ENCODE peak calls at places on chromosomes 7 and 10, in ten cellular contexts. C is HepG2, Y is IMR-90, G is fibroblast of lung, A is hepatocyte, R is SK-N-SH, D is GM12878, T is GM23338, P is astrocyte, F is neural progenitor cell. K is an unnamed sample.

GRCh38 chr7:28686418-28686800 is 271.7 kb downstream of the TRIL start:
- DNase-seq in Y (peak), P (peak), F (peak), R (peak), D (no peak), T (peak), C (no peak), G (peak), A (peak), K (peak)

GRCh38 chr7:105877736-105878135 is 1.3 kb upstream of the ATXN7L1 start:
- DNase-seq in T (no peak), R (no peak), C (no peak), P (no peak), G (peak), A (no peak), Y (no peak), D (no peak), F (no peak), K (no peak)

GRCh38 chr10:11757452-11757819 is 15.3 kb downstream of the ECHDC3 start:
- DNase-seq in D (no peak), T (no peak), P (peak), F (no peak), C (peak), Y (peak), G (peak), R (peak), A (peak), K (peak)

GRCh38 chr7:74252893-74253292 is 1.3 kb downstream of the RFC2 start:
- DNase-seq in P (no peak), D (no peak), R (no peak), A (no peak), T (no peak), C (no peak), Y (no peak), G (no peak), F (no peak), K (no peak)

GRCh38 chr10:12350167-12350872 is 973 bp downstream of the CAMK1D start:
- DNase-seq in T (peak), D (no peak), C (peak), F (peak), P (peak), A (peak), Y (peak), G (peak), R (peak), K (peak)

GRCh38 chr10:86523348-86523747 is 1.8 kb upstream of the WAPL start:
- DNase-seq in G (no peak), F (peak), P (no peak), T (peak), C (peak), R (peak), D (no peak), Y (peak), A (no peak), K (peak)

GRCh38 chr10:73647211-73647874 is 6.1 kb upstream of the MYOZ1 start:
- DNase-seq in D (no peak), F (peak), Y (no peak), P (no peak), A (peak), G (peak), C (no peak), R (peak), T (peak), K (no peak)

GRCh38 chr7:2720024-2720423 is 32.0 kb downstream of the AMZ1 start:
- DNase-seq in G (no peak), P (no peak), Y (no peak), C (no peak), R (no peak), A (no peak), T (no peak), D (no peak), F (no peak), K (no peak)

GRCh38 chr10:34908472-34908871 is 93.4 kb upstream of the PARD3 start:
- DNase-seq in T (no peak), F (no peak), A (peak), P (peak), Y (peak), G (peak), C (no peak), R (peak), D (no peak), K (no peak)

GRCh38 chr10:121032460-121032859 is 181.3 kb downstream of the WDR11 start:
- DNase-seq in A (no peak), Y (no peak), P (no peak), T (peak), C (no peak), F (no peak), D (no peak), G (no peak), R (no peak), K (no peak)

GRCh38 chr7:43927810-43928209 is 1.6 kb downstream of the UBE2D4 start:
- DNase-seq in T (no peak), P (no peak), G (no peak), C (no peak), R (no peak), Y (no peak), F (no peak), D (no peak), A (no peak), K (no peak)

DNA sequence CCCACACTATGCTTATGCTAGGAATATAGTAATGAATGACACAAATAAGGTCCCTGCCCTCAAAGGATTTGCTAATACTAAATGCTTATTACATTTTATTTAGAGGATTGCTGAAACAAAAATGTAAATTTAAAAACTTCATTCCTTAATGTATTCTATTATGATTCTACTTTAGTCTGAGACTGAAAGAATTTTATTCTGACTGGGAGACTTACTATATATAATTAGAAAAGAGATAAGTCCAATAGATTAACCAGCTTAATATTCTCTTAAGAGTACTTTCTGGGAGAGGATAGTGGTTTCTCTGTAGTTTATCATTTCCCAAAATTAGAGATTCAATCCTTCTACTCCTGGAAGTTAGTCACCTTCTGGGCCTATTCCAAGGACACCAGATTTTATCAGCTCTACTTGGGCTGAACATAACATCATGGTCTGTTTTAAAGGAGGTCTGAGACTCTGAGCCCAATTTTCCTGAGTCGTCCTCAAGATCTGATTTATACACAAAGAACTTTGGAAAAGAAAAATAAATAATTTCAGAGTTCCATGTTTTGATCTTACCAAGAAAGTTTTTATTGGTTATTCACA is 41.1 kb downstream of the ASZ1 start:
- DNase-seq in T (no peak), F (no peak), P (peak), R (no peak), A (no peak), G (peak), Y (peak), D (no peak), C (no peak), K (peak)
- H2AFZ ChIP-seq in T (no peak), F (no peak), P (no peak), R (no peak), A (no peak), G (no peak), Y (no peak), D (no peak), C (no peak), K (no peak)

GRCh38 chr7:39588401-39588800 is 22.2 kb downstream of the YAE1 start:
- DNase-seq in R (no peak), A (no peak), C (no peak), P (no peak), F (no peak), T (no peak), D (no peak), G (no peak), Y (peak), K (no peak)
- H3K27ac ChIP-seq in R (no peak), A (no peak), C (no peak), P (no peak), F (no peak), T (no peak), D (no peak), G (no peak), Y (no peak), K (no peak)

GRCh38 chr7:24373556-24373955 is 89.6 kb downstream of the NPY start:
- DNase-seq in F (no peak), G (no peak), R (no peak), P (no peak), C (no peak), T (no peak), A (no peak), Y (no peak), D (no peak), K (no peak)
- H2AFZ ChIP-seq in F (no peak), G (no peak), R (no peak), P (no peak), C (no peak), T (no peak), A (no peak), Y (no peak), D (no peak), K (no peak)

GRCh38 chr10:661891-662605 is 27.4 kb downstream of the DIP2C start:
- DNase-seq in R (no peak), F (peak), P (no peak), G (no peak), A (no peak), T (no peak), Y (no peak), C (no peak), D (no peak), K (no peak)

GRCh38 chr10:660413-660979 is 29.0 kb downstream of the DIP2C start:
- DNase-seq in D (no peak), R (no peak), F (no peak), Y (no peak), G (no peak), T (no peak), A (no peak), P (no peak), C (no peak), K (no peak)

GRCh38 chr10:660980-661890 is 28.2 kb downstream of the DIP2C start:
- DNase-seq in Y (no peak), P (no peak), R (no peak), G (no peak), F (no peak), A (peak), D (no peak), T (no peak), C (peak), K (no peak)

GRCh38 chr10:656883-657282 is 32.6 kb downstream of the DIP2C start:
- DNase-seq in D (no peak), A (no peak), Y (no peak), P (no peak), T (no peak), F (no peak), G (no peak), C (no peak), R (no peak), K (no peak)

GRCh38 chr10:659710-660141 is 29.7 kb downstream of the DIP2C start:
- DNase-seq in P (peak), D (no peak), F (no peak), A (peak), C (no peak), T (no peak), G (peak), R (no peak), Y (peak), K (no peak)
- H3K27ac ChIP-seq in P (peak), D (no peak), F (no peak), A (peak), C (no peak), T (no peak), G (peak), R (peak), Y (peak), K (no peak)

GRCh38 chr10:70602665-70603438 is at the start of gene PRF1:
- DNase-seq in P (no peak), F (no peak), D (no peak), G (no peak), T (no peak), A (no peak), Y (no peak), R (no peak), C (peak), K (no peak)
- H2AFZ ChIP-seq in P (no peak), F (no peak), D (no peak), G (no peak), T (no peak), A (no peak), Y (no peak), R (no peak), C (no peak), K (no peak)

DNA sequence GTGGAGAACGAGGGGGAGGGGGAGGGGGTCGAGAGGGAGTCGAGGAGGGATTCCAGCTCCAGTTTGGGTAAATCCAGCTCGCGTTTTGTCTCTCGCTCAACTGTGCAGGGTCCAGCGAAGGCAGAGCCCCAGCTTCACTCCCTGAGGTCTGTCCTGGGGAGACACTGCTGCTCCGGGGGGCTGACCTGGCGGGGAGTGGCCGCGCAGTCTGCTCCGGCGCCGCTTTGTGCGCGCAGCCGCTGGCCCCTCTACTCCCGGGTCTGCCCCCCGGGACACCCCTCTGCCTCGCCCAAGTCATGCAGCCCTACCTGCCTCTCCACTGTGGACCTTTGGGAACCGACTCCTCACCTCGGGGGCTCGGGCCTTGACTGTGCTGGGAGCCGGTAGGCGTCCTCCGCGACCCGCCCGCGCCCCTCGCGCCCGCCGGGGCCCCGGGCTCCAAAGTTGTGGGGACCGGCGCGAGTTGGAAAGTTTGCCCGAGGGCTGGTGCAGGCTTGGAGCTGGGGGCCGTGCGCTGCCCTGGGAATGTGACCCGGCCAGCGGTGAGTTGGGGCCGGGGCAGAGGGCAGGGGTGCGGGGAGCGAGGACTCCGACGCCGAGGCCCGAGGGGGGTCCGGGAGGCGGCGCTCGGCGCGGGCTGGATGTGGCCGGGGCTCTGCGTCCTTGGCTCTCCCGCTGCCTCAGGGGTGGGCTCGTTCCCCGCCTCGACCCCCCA is at the start of gene TET1:
- DNase-seq in G (peak), F (peak), C (peak), D (no peak), T (peak), R (peak), P (peak), A (peak), Y (peak), K (peak)
- H3K27ac ChIP-seq in G (peak), F (no peak), C (peak), D (no peak), T (peak), R (peak), P (no peak), A (peak), Y (peak), K (no peak)

GRCh38 chr7:25662881-25663588 is 434.7 kb upstream of the NPVF start:
- DNase-seq in C (no peak), D (no peak), Y (no peak), A (no peak), T (no peak), G (no peak), F (no peak), P (no peak), R (no peak), K (no peak)
- H2AFZ ChIP-seq in C (no peak), D (no peak), Y (no peak), A (no peak), T (peak), G (no peak), F (peak), P (no peak), R (no peak), K (no peak)

GRCh38 chr7:137418841-137419240 is 75.3 kb upstream of the PTN start:
- DNase-seq in T (no peak), A (no peak), C (no peak), R (no peak), Y (no peak), F (no peak), G (no peak), D (no peak), P (no peak), K (no peak)

GRCh38 chr7:137421389-137421788 is 77.9 kb upstream of the PTN start:
- DNase-seq in C (no peak), G (peak), P (peak), D (no peak), R (no peak), F (no peak), T (no peak), Y (peak), A (no peak), K (no peak)

GRCh38 chr7:137423321-137423720 is 79.8 kb upstream of the PTN start:
- DNase-seq in P (peak), F (no peak), A (no peak), Y (peak), G (peak), C (no peak), D (no peak), R (no peak), T (no peak), K (no peak)

GRCh38 chr7:137417464-137417863 is 73.9 kb upstream of the PTN start:
- DNase-seq in F (no peak), Y (no peak), T (no peak), R (no peak), A (no peak), D (no peak), G (peak), P (no peak), C (no peak), K (no peak)
- H3K27ac ChIP-seq in F (no peak), Y (no peak), T (no peak), R (no peak), A (no peak), D (no peak), G (no peak), P (no peak), C (no peak), K (no peak)